ENCODE peak calls at places on chromosomes 6 and 20, in ten cellular contexts. One of them, this sample, is unnamed. For H3K4me1, the result is how much of the 10 kb centered on the place peaks cover.

GRCh38 chr6:32151885-32152311 is at the start of gene PRRT1:
- DNase-seq in effector memory CD4-positive, alpha-beta T cell: no peak
- DNase-seq in breast epithelium: no peak
- DNase-seq in HCT116: no peak
- DNase-seq in Peyer's patch: no peak
- DNase-seq in adipocyte: peak
- DNase-seq in neuronal stem cell: no peak
- DNase-seq in keratinocyte: no peak
- DNase-seq in CD8-positive, alpha-beta T cell: no peak
- DNase-seq in GM12878: no peak
- DNase-seq in this sample: no peak

GRCh38 chr6:52994789-52995078 is 350 bp downstream of the GSTA4 start:
- DNase-seq in effector memory CD4-positive, alpha-beta T cell: no peak
- DNase-seq in breast epithelium: no peak
- DNase-seq in HCT116: no peak
- DNase-seq in Peyer's patch: peak
- DNase-seq in adipocyte: no peak
- DNase-seq in neuronal stem cell: no peak
- DNase-seq in keratinocyte: no peak
- DNase-seq in CD8-positive, alpha-beta T cell: peak
- DNase-seq in GM12878: no peak
- DNase-seq in this sample: no peak

GRCh38 chr6:163263998-163264661 is 150.4 kb upstream of the QKI start:
- DNase-seq in effector memory CD4-positive, alpha-beta T cell: no peak
- DNase-seq in breast epithelium: no peak
- DNase-seq in HCT116: no peak
- DNase-seq in Peyer's patch: no peak
- DNase-seq in adipocyte: no peak
- DNase-seq in neuronal stem cell: no peak
- DNase-seq in keratinocyte: no peak
- DNase-seq in CD8-positive, alpha-beta T cell: no peak
- DNase-seq in GM12878: no peak
- DNase-seq in this sample: no peak

GRCh38 chr6:170117111-170117972 is 173.5 kb downstream of the DLL1 start:
- DNase-seq in effector memory CD4-positive, alpha-beta T cell: no peak
- DNase-seq in breast epithelium: peak
- DNase-seq in HCT116: no peak
- DNase-seq in Peyer's patch: peak
- DNase-seq in adipocyte: no peak
- DNase-seq in neuronal stem cell: no peak
- DNase-seq in keratinocyte: no peak
- DNase-seq in CD8-positive, alpha-beta T cell: peak
- DNase-seq in GM12878: no peak
- DNase-seq in this sample: no peak

GRCh38 chr6:159390384-159390783 is 221.2 kb downstream of the FNDC1 start:
- DNase-seq in effector memory CD4-positive, alpha-beta T cell: no peak
- DNase-seq in breast epithelium: no peak
- DNase-seq in HCT116: no peak
- DNase-seq in Peyer's patch: no peak
- DNase-seq in adipocyte: no peak
- DNase-seq in neuronal stem cell: no peak
- DNase-seq in keratinocyte: no peak
- DNase-seq in CD8-positive, alpha-beta T cell: no peak
- DNase-seq in GM12878: no peak
- DNase-seq in this sample: no peak

GRCh38 chr6:3159805-3160781 is 2.7 kb upstream of the TUBB2A start:
- DNase-seq in effector memory CD4-positive, alpha-beta T cell: peak
- DNase-seq in breast epithelium: peak
- DNase-seq in HCT116: peak
- DNase-seq in Peyer's patch: peak
- DNase-seq in adipocyte: no peak
- DNase-seq in neuronal stem cell: no peak
- DNase-seq in keratinocyte: peak
- DNase-seq in CD8-positive, alpha-beta T cell: peak
- DNase-seq in GM12878: no peak
- DNase-seq in this sample: no peak

GRCh38 chr6:13924949-13925881 is at the start of gene RNF182:
- DNase-seq in effector memory CD4-positive, alpha-beta T cell: no peak
- DNase-seq in breast epithelium: no peak
- DNase-seq in HCT116: no peak
- DNase-seq in Peyer's patch: no peak
- DNase-seq in adipocyte: peak
- DNase-seq in neuronal stem cell: peak
- DNase-seq in keratinocyte: no peak
- DNase-seq in CD8-positive, alpha-beta T cell: peak
- DNase-seq in GM12878: no peak
- DNase-seq in this sample: no peak

GRCh38 chr6:158064725-158065251 is 83.1 kb downstream of the SYNJ2 start:
- DNase-seq in effector memory CD4-positive, alpha-beta T cell: no peak
- DNase-seq in breast epithelium: no peak
- DNase-seq in HCT116: no peak
- DNase-seq in Peyer's patch: peak
- DNase-seq in adipocyte: no peak
- DNase-seq in neuronal stem cell: no peak
- DNase-seq in keratinocyte: no peak
- DNase-seq in CD8-positive, alpha-beta T cell: no peak
- DNase-seq in GM12878: no peak
- DNase-seq in this sample: no peak

GRCh38 chr6:138088307-138088744 is 18.9 kb downstream of the PERP start:
- DNase-seq in effector memory CD4-positive, alpha-beta T cell: no peak
- DNase-seq in breast epithelium: no peak
- DNase-seq in HCT116: peak
- DNase-seq in Peyer's patch: no peak
- DNase-seq in adipocyte: peak
- DNase-seq in neuronal stem cell: no peak
- DNase-seq in keratinocyte: no peak
- DNase-seq in CD8-positive, alpha-beta T cell: no peak
- DNase-seq in GM12878: no peak
- DNase-seq in this sample: no peak
- H3K4me1 ChIP-seq in effector memory CD4-positive, alpha-beta T cell: under half
- H3K4me1 ChIP-seq in breast epithelium: under half
- H3K4me1 ChIP-seq in HCT116: half or more
- H3K4me1 ChIP-seq in Peyer's patch: under half
- H3K4me1 ChIP-seq in adipocyte: under half
- H3K4me1 ChIP-seq in neuronal stem cell: under half
- H3K4me1 ChIP-seq in keratinocyte: under half
- H3K4me1 ChIP-seq in CD8-positive, alpha-beta T cell: under half
- H3K4me1 ChIP-seq in GM12878: under half
- H3K4me1 ChIP-seq in this sample: under half

DNA sequence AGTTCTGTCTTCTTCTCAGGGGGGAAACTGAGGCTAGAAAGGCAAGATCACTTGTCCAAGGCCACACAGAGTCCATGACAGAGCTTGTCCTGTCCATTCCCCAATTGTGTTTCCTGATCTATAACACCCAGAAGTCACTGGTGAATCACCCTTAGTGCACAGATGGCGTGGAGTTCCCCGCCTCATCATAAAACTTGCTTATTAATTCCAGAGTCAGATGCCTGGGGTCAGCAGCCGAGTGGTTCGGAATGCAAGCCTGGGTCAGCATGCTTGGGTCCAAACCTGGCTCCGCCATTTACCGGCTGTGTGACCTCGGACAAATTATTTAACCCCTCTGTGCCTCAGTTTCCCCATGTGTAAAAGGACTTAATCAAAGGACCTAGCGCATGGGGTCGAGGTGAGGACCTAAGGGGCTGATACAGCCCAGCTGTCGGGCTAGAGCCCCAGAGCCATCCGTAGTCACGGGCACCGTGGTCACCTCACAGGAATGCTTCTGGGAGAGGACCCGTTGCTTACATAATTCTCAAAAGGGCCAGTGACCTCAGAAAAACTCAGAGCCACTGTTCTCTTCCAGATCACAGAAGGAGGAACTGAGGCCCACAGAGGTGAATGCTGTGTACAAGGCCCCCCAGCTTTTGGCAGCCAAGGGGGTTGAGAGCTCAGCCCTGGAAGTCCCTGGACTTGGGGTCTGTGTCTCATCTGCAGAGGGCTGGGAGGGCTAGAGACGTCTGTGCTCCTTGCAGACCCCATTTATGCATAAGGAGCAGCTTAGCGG is 1.4 kb upstream of the ZBP1 start:
- DNase-seq in effector memory CD4-positive, alpha-beta T cell: no peak
- DNase-seq in breast epithelium: no peak
- DNase-seq in HCT116: no peak
- DNase-seq in Peyer's patch: no peak
- DNase-seq in adipocyte: no peak
- DNase-seq in neuronal stem cell: no peak
- DNase-seq in keratinocyte: peak
- DNase-seq in CD8-positive, alpha-beta T cell: peak
- DNase-seq in GM12878: no peak
- DNase-seq in this sample: no peak
- H3K4me1 ChIP-seq in effector memory CD4-positive, alpha-beta T cell: half or more
- H3K4me1 ChIP-seq in breast epithelium: under half
- H3K4me1 ChIP-seq in HCT116: under half
- H3K4me1 ChIP-seq in Peyer's patch: under half
- H3K4me1 ChIP-seq in adipocyte: under half
- H3K4me1 ChIP-seq in neuronal stem cell: under half
- H3K4me1 ChIP-seq in keratinocyte: under half
- H3K4me1 ChIP-seq in CD8-positive, alpha-beta T cell: half or more
- H3K4me1 ChIP-seq in GM12878: under half
- H3K4me1 ChIP-seq in this sample: under half

GRCh38 chr6:166560222-166560621 is 26.3 kb downstream of the RAMACL start:
- DNase-seq in effector memory CD4-positive, alpha-beta T cell: no peak
- DNase-seq in breast epithelium: no peak
- DNase-seq in HCT116: no peak
- DNase-seq in Peyer's patch: no peak
- DNase-seq in adipocyte: no peak
- DNase-seq in neuronal stem cell: no peak
- DNase-seq in keratinocyte: no peak
- DNase-seq in CD8-positive, alpha-beta T cell: no peak
- DNase-seq in GM12878: no peak
- DNase-seq in this sample: no peak
- H3K4me1 ChIP-seq in effector memory CD4-positive, alpha-beta T cell: under half
- H3K4me1 ChIP-seq in breast epithelium: under half
- H3K4me1 ChIP-seq in HCT116: under half
- H3K4me1 ChIP-seq in Peyer's patch: under half
- H3K4me1 ChIP-seq in adipocyte: under half
- H3K4me1 ChIP-seq in neuronal stem cell: under half
- H3K4me1 ChIP-seq in keratinocyte: under half
- H3K4me1 ChIP-seq in CD8-positive, alpha-beta T cell: under half
- H3K4me1 ChIP-seq in GM12878: under half
- H3K4me1 ChIP-seq in this sample: half or more

GRCh38 chr20:47456952-47457724 is 44.5 kb upstream of the NCOA3 start:
- DNase-seq in effector memory CD4-positive, alpha-beta T cell: no peak
- DNase-seq in breast epithelium: no peak
- DNase-seq in HCT116: no peak
- DNase-seq in Peyer's patch: no peak
- DNase-seq in adipocyte: peak
- DNase-seq in neuronal stem cell: no peak
- DNase-seq in keratinocyte: peak
- DNase-seq in CD8-positive, alpha-beta T cell: no peak
- DNase-seq in GM12878: no peak
- DNase-seq in this sample: peak

GRCh38 chr20:47456041-47456537 is 45.6 kb upstream of the NCOA3 start:
- DNase-seq in effector memory CD4-positive, alpha-beta T cell: no peak
- DNase-seq in breast epithelium: no peak
- DNase-seq in HCT116: no peak
- DNase-seq in Peyer's patch: no peak
- DNase-seq in adipocyte: no peak
- DNase-seq in neuronal stem cell: no peak
- DNase-seq in keratinocyte: no peak
- DNase-seq in CD8-positive, alpha-beta T cell: no peak
- DNase-seq in GM12878: no peak
- DNase-seq in this sample: no peak

GRCh38 chr20:47454298-47455132 is 47.2 kb upstream of the NCOA3 start:
- DNase-seq in effector memory CD4-positive, alpha-beta T cell: no peak
- DNase-seq in breast epithelium: no peak
- DNase-seq in HCT116: no peak
- DNase-seq in Peyer's patch: no peak
- DNase-seq in adipocyte: no peak
- DNase-seq in neuronal stem cell: no peak
- DNase-seq in keratinocyte: no peak
- DNase-seq in CD8-positive, alpha-beta T cell: no peak
- DNase-seq in GM12878: no peak
- DNase-seq in this sample: no peak

GRCh38 chr20:47453167-47453782 is 48.4 kb upstream of the NCOA3 start:
- DNase-seq in effector memory CD4-positive, alpha-beta T cell: no peak
- DNase-seq in breast epithelium: no peak
- DNase-seq in HCT116: peak
- DNase-seq in Peyer's patch: no peak
- DNase-seq in adipocyte: peak
- DNase-seq in neuronal stem cell: no peak
- DNase-seq in keratinocyte: peak
- DNase-seq in CD8-positive, alpha-beta T cell: no peak
- DNase-seq in GM12878: peak
- DNase-seq in this sample: peak

GRCh38 chr20:47455133-47456040 is 46.3 kb upstream of the NCOA3 start:
- DNase-seq in effector memory CD4-positive, alpha-beta T cell: no peak
- DNase-seq in breast epithelium: no peak
- DNase-seq in HCT116: no peak
- DNase-seq in Peyer's patch: no peak
- DNase-seq in adipocyte: peak
- DNase-seq in neuronal stem cell: no peak
- DNase-seq in keratinocyte: no peak
- DNase-seq in CD8-positive, alpha-beta T cell: no peak
- DNase-seq in GM12878: no peak
- DNase-seq in this sample: no peak
- H3K4me1 ChIP-seq in effector memory CD4-positive, alpha-beta T cell: under half
- H3K4me1 ChIP-seq in breast epithelium: under half
- H3K4me1 ChIP-seq in HCT116: half or more
- H3K4me1 ChIP-seq in Peyer's patch: under half
- H3K4me1 ChIP-seq in adipocyte: under half
- H3K4me1 ChIP-seq in neuronal stem cell: under half
- H3K4me1 ChIP-seq in keratinocyte: half or more
- H3K4me1 ChIP-seq in CD8-positive, alpha-beta T cell: under half
- H3K4me1 ChIP-seq in GM12878: under half
- H3K4me1 ChIP-seq in this sample: under half

GRCh38 chr20:8153281-8153908 is 21.3 kb downstream of the PLCB1 start:
- DNase-seq in effector memory CD4-positive, alpha-beta T cell: no peak
- DNase-seq in breast epithelium: no peak
- DNase-seq in HCT116: no peak
- DNase-seq in Peyer's patch: no peak
- DNase-seq in adipocyte: no peak
- DNase-seq in neuronal stem cell: no peak
- DNase-seq in keratinocyte: no peak
- DNase-seq in CD8-positive, alpha-beta T cell: no peak
- DNase-seq in GM12878: peak
- DNase-seq in this sample: no peak
- H3K4me1 ChIP-seq in effector memory CD4-positive, alpha-beta T cell: under half
- H3K4me1 ChIP-seq in breast epithelium: under half
- H3K4me1 ChIP-seq in HCT116: under half
- H3K4me1 ChIP-seq in Peyer's patch: under half
- H3K4me1 ChIP-seq in adipocyte: half or more
- H3K4me1 ChIP-seq in neuronal stem cell: under half
- H3K4me1 ChIP-seq in keratinocyte: under half
- H3K4me1 ChIP-seq in CD8-positive, alpha-beta T cell: half or more
- H3K4me1 ChIP-seq in GM12878: under half
- H3K4me1 ChIP-seq in this sample: under half